ENCODE peak calls at places on chromosomes 11 and 22, in six cellular contexts. M is GM12878, K is SK-N-SH, I is HepG2, X is H1, G is GM12891. H is an unnamed sample.

GRCh38 chr22:49671331-49672012 is 156.2 kb downstream of the BRD1 start:
- DNase-seq in M (no peak), K (no peak), I (no peak), X (no peak), G (no peak), H (no peak)

GRCh38 chr22:50516891-50517290 is 8.5 kb downstream of the SCO2 start:
- DNase-seq in M (no peak), K (no peak), I (no peak), X (no peak), G (no peak), H (no peak)

GRCh38 chr22:37273126-37273845 is 9.0 kb upstream of the CYTH4 start:
- DNase-seq in M (no peak), K (no peak), I (no peak), X (no peak), G (no peak), H (no peak)

GRCh38 chr22:30732426-30732825 is 37.8 kb downstream of the OSBP2 start:
- DNase-seq in M (no peak), K (no peak), I (no peak), X (no peak), G (no peak), H (no peak)

GRCh38 chr11:1469911-1470680 is 16.5 kb downstream of the MOB2 start:
- DNase-seq in M (no peak), K (no peak), I (no peak), X (no peak), G (no peak), H (no peak)

GRCh38 chr11:34209809-34210208 is 104.4 kb downstream of the NAT10 start:
- DNase-seq in M (no peak), K (no peak), I (no peak), X (no peak), G (no peak), H (no peak)

GRCh38 chr11:15106201-15106965 is 8.3 kb upstream of the INSC start:
- DNase-seq in M (no peak), K (no peak), I (no peak), X (no peak), G (no peak), H (no peak)

GRCh38 chr22:44807915-44808690 is 55.7 kb downstream of the ARHGAP8 start:
- DNase-seq in M (no peak), K (peak; percentile 77), I (peak; percentile 15), X (no peak), G (no peak), H (no peak)

GRCh38 chr11:12007769-12008737 is at the start of gene DKK3:
- DNase-seq in M (no peak), K (peak; percentile 86), I (no peak), X (no peak), G (no peak), H (no peak)

GRCh38 chr22:19962246-19962908 is 20.8 kb upstream of the TXNRD2 start:
- DNase-seq in M (no peak), K (peak; percentile 97), I (peak; percentile 84), X (peak; percentile 87), G (peak; percentile 89), H (peak; percentile 78)

GRCh38 chr11:128467610-128468041 is 119.7 kb downstream of the ETS1 start:
- DNase-seq in M (no peak), K (no peak), I (peak; percentile 74), X (peak; percentile 15), G (no peak), H (no peak)
- TF ChIP-seq TAF1 in M (no peak), K (peak; percentile 10), I (no peak), X (no peak), G (no peak), H (no peak)

GRCh38 chr11:85847436-85847835 is 7.7 kb upstream of the CCDC83 start:
- DNase-seq in M (no peak), K (no peak), I (no peak), X (no peak), G (no peak), H (no peak)

GRCh38 chr11:85843929-85844328 is 11.3 kb upstream of the CCDC83 start:
- DNase-seq in M (no peak), K (no peak), I (no peak), X (no peak), G (no peak), H (no peak)

GRCh38 chr11:85848556-85848955 is 6.6 kb upstream of the CCDC83 start:
- DNase-seq in M (no peak), K (no peak), I (no peak), X (no peak), G (no peak), H (no peak)

GRCh38 chr11:85844439-85845051 is 10.6 kb upstream of the CCDC83 start:
- DNase-seq in M (no peak), K (no peak), I (no peak), X (no peak), G (no peak), H (no peak)

GRCh38 chr11:85845052-85845631 is 10.0 kb upstream of the CCDC83 start:
- DNase-seq in M (no peak), K (no peak), I (no peak), X (no peak), G (no peak), H (no peak)
- TF ChIP-seq TAF1 in M (no peak), K (no peak), I (no peak), X (no peak), G (no peak), H (no peak)

DNA sequence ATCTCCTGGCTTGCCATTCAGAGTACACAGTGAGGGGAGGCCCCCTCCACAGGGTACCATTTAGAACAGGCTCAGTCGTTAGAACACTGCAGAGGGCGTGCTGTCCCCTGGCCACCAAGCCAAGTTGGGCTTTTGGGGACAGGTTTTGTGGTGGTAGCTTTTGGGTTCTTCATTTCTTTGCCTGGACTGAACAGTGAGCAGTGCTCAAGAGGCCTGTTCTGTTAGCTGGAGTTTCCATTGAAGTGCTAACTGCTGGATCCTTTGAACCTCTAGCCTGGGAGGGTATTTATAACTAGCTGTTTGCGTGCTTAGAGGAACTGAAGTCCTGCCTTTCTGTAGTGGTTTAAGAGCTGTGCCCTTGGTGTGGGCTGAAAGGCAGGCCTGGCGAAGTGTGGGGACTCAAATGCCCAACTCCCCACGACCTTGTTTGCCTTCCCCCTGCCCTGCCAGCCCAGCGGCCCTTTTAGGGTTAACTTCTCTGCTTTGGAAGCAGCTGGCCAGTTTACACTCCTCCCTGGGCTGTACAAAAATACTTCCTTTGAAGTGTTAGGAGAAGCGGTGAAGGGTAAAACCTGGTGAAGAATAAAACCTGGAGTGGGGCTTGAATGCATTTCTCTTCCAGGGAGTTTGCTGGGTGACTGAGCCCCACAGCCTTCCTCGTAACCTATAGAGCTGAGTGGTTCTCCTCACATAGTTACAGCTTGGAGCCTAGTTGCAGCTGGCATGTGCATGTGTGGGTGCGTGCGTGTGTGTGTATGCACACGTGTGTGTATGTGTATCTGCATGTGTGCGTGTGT is 34.6 kb downstream of the ZNRF3 start:
- DNase-seq in M (no peak), K (peak; percentile 48), I (peak; percentile 86), X (no peak), G (no peak), H (no peak)
- TF ChIP-seq TAF1 in M (no peak), K (no peak), I (no peak), X (no peak), G (no peak), H (no peak)

DNA sequence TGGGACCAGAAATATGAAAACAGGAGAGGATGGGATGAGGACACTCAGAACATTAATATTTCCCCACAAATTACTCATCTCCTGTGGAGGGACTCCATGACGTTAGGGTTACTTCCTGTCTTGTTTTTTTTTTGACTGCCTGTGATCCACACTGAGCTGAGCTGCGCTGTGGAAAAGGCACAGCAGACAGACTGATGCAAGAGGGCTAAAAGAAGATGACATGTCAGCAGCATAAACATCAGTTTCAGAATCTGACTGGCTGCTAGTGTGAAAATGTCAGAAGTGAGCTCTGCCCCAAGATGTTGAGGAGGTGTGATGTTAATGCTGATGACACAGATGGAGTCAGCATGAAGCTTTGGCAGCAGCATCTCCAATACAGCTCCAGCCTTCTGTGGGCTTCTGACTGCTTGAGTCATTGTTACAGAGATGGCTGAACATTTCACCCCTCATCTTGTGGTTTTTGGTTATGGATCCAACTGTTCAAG is 286.8 kb downstream of the BLID start:
- DNase-seq in M (no peak), K (no peak), I (no peak), X (no peak), G (no peak), H (no peak)
- TF ChIP-seq TAF1 in M (no peak), K (no peak), I (no peak), X (no peak), G (no peak), H (no peak)

DNA sequence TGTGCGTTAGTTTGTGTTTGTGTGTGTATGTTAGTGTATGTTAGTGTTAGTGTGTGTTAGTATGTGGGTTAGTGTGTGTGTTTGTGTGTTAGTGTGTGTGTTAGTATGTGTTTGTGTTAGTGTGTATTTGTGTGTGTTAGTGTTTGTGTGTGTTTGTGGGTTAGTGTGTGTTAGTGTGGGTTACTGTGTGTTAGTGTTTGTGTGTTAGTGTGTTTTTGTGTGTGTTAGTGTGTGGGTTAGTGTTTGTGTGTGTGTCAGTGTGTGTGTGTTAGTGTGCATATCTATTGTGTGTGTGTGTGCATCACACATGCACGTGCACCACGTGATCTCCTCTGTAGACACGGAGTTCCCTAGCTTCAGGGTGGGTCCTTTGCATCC is 115.4 kb downstream of the KCNQ1OT1 start:
- DNase-seq in M (no peak), K (no peak), I (no peak), X (no peak), G (no peak), H (no peak)
- TF ChIP-seq TAF1 in M (no peak), K (no peak), I (no peak), X (no peak), G (no peak), H (no peak)

DNA sequence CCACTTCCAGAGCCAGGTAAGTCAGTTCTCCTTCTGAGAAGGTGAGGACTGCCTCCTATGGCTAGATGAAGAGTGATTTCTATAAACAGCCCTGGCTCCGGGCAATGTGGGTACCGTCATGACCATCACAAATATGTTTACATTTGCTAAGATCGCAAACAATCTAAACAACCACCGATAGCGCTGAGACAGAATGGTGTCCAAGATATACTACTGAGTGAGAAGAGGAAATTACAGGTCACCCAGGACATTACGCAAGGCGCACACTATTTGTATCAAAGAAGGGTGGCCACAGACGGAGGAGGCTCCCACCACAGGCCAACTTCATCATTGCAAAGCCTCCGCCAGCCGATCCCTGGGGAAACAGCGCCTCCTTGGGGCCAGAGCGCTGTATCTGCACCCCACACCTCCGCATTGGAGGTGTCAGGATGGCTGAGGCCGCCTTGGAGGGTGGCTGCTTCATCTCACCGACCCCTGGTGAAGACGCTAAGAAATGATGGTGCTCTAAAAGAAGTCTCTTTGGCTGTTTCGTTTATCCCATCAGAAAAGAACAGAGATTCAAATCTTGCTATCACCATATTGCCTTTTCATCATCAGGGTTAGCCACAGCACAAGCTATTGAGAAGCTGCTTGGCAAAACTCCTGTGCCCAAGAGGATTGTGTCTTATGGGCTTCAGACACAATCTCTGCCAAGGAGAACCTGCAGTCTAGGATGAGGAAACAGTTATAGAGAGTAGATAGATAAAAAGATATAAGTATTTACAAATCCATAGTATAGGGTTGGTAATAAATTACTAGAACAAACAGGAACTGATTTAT is 12.3 kb upstream of the ASRGL1 start:
- DNase-seq in M (no peak), K (peak; percentile 76), I (peak; percentile 70), X (peak; percentile 41), G (peak; percentile 68), H (peak; percentile 29)
- TF ChIP-seq TAF1 in M (no peak), K (no peak), I (no peak), X (no peak), G (no peak), H (no peak)